ENCODE peak calls at places on chromosomes 7 and 10, in four cellular contexts. A, D, O and N are unnamed samples.
A peak's percentile ranks its signal among the peaks of the same experiment; 100 is the strongest.

GRCh38 chr10:24834869-24835268 is 111.2 kb upstream of the ARHGAP21 start:
- DNase-seq in A (no peak), D (no peak), O (no peak), N (no peak)

GRCh38 chr7:74153736-74154135 is 20.4 kb upstream of the EIF4H start:
- DNase-seq in A (no peak), D (no peak), O (no peak), N (no peak)

GRCh38 chr7:49775949-49776443 is 2.6 kb downstream of the VWC2 start:
- DNase-seq in A (no peak), D (no peak), O (no peak), N (no peak)

GRCh38 chr10:27448926-27449325 is 55.2 kb upstream of the RAB18 start:
- DNase-seq in A (peak; percentile 10), D (peak; percentile 69), O (no peak), N (no peak)

GRCh38 chr10:27611209-27611608 is 107.1 kb downstream of the RAB18 start:
- DNase-seq in A (no peak), D (peak; percentile 17), O (no peak), N (no peak)

GRCh38 chr10:113153493-113154127 is 203.6 kb downstream of the TCF7L2 start:
- DNase-seq in A (no peak), D (no peak), O (no peak), N (no peak)

GRCh38 chr10:57638411-57638810 is 629.3 kb downstream of the IPMK start:
- DNase-seq in A (no peak), D (no peak), O (no peak), N (no peak)

GRCh38 chr10:124579003-124579384 is 117.4 kb downstream of the LHPP start:
- DNase-seq in A (no peak), D (peak; percentile 17), O (no peak), N (no peak)

GRCh38 chr7:99210265-99210970 is 2.5 kb upstream of the KPNA7 start:
- DNase-seq in A (no peak), D (no peak), O (no peak), N (no peak)

GRCh38 chr7:24038993-24039392 is 245.0 kb upstream of the NPY start:
- DNase-seq in A (no peak), D (no peak), O (peak; percentile 81), N (no peak)

GRCh38 chr10:306654-307185 is 171.5 kb downstream of the ZMYND11 start:
- DNase-seq in A (no peak), D (no peak), O (peak; percentile 5), N (no peak)

GRCh38 chr7:13282377-13282980 is 595.0 kb downstream of the ARL4A start:
- DNase-seq in A (no peak), D (peak; percentile 7), O (no peak), N (peak; percentile 41)

GRCh38 chr10:125060851-125061556 is 99.4 kb downstream of the CTBP2 start:
- DNase-seq in A (no peak), D (peak; percentile 51), O (peak; percentile 67), N (peak; percentile 82)

GRCh38 chr10:43343126-43343525 is 28.3 kb upstream of the FXYD4 start:
- DNase-seq in A (no peak), D (no peak), O (no peak), N (no peak)

GRCh38 chr10:11670311-11670825 is 58.9 kb upstream of the USP6NL start:
- DNase-seq in A (no peak), D (no peak), O (no peak), N (no peak)

GRCh38 chr7:7157177-7157886 is 25.0 kb upstream of the C1GALT1 start:
- DNase-seq in A (peak; percentile 28), D (peak; percentile 88), O (no peak), N (no peak)

GRCh38 chr10:12499587-12499986 is 150.2 kb downstream of the CAMK1D start:
- DNase-seq in A (no peak), D (no peak), O (no peak), N (no peak)

GRCh38 chr10:118809372-118809695 is 54.6 kb upstream of the CACUL1 start:
- DNase-seq in A (no peak), D (no peak), O (no peak), N (no peak)

GRCh38 chr10:13270877-13271551 is 28.9 kb downstream of the PHYH start:
- DNase-seq in A (peak; percentile 32), D (peak; percentile 41), O (no peak), N (no peak)

GRCh38 chr10:5655003-5655600 is 11.3 kb downstream of the ASB13 start:
- DNase-seq in A (no peak), D (no peak), O (no peak), N (no peak)

GRCh38 chr7:50502001-50502684 is 52.0 kb upstream of the FIGNL1 start:
- DNase-seq in A (peak; percentile 82), D (peak; percentile 92), O (no peak), N (peak; percentile 55)

GRCh38 chr7:44062903-44063295 is 2.5 kb downstream of the PGAM2 start:
- DNase-seq in A (no peak), D (no peak), O (no peak), N (no peak)

GRCh38 chr10:87920538-87920937 is 57.1 kb downstream of the PTEN start:
- DNase-seq in A (no peak), D (no peak), O (no peak), N (no peak)

GRCh38 chr7:44308741-44309270 is 16.6 kb downstream of the CAMK2B start:
- DNase-seq in A (no peak), D (no peak), O (no peak), N (no peak)

GRCh38 chr7:121366852-121367431 is 29.2 kb downstream of the FAM3C start:
- DNase-seq in A (peak; percentile 51), D (peak; percentile 37), O (peak; percentile 22), N (peak; percentile 72)

GRCh38 chr10:11875499-11876281 is 52.5 kb downstream of the PROSER2 start:
- DNase-seq in A (peak; percentile 94), D (peak; percentile 93), O (no peak), N (peak; percentile 75)

GRCh38 chr10:13877154-13877909 is 290.6 kb downstream of the PRPF18 start:
- DNase-seq in A (peak; percentile 21), D (no peak), O (no peak), N (no peak)

GRCh38 chr10:7485267-7485601 is 74.4 kb upstream of the SFMBT2 start:
- DNase-seq in A (no peak), D (no peak), O (no peak), N (no peak)

GRCh38 chr10:74977913-74978847 is 133.3 kb upstream of the SAMD8 start:
- DNase-seq in A (no peak), D (no peak), O (no peak), N (no peak)

GRCh38 chr7:7769712-7770111 is 51.3 kb upstream of the RPA3 start:
- DNase-seq in A (no peak), D (no peak), O (peak; percentile 69), N (no peak)

GRCh38 chr7:155206286-155207020 is 91.2 kb upstream of the INSIG1 start:
- DNase-seq in A (peak; percentile 75), D (peak; percentile 99), O (peak; percentile 37), N (peak; percentile 99)

GRCh38 chr10:113958631-113959382 is 84.9 kb upstream of the ADRB1 start:
- DNase-seq in A (peak; percentile 94), D (peak; percentile 85), O (no peak), N (peak; percentile 85)